ENCODE peak calls at places on chromosomes 7 and 10, in five cellular contexts. T is IMR-90, X is breast epithelium, K is cardiac muscle cell, W is PC-9. L is an unnamed sample.

GRCh38 chr10:5760462-5760861 is 52.8 kb downstream of the GDI2 start:
- DNase-seq in W (no peak), T (no peak), X (no peak), K (peak; percentile 15), L (no peak)

GRCh38 chr7:12281026-12281425 is 69.9 kb downstream of the TMEM106B start:
- DNase-seq in T (peak; percentile 5), X (no peak), K (no peak), W (no peak), L (no peak)

GRCh38 chr7:69775231-69775771 is 177.0 kb downstream of the AUTS2 start:
- DNase-seq in T (no peak), K (peak; percentile 35), X (no peak), W (peak; percentile 42), L (no peak)

GRCh38 chr10:71765176-71765906 is 8.0 kb downstream of the VSIR start:
- DNase-seq in K (peak; percentile 60), W (peak; percentile 82), X (no peak), T (peak; percentile 30), L (no peak)

GRCh38 chr7:8724080-8724718 is 290.8 kb downstream of the NXPH1 start:
- DNase-seq in X (no peak), K (no peak), W (no peak), T (no peak), L (no peak)

GRCh38 chr7:26633557-26633956 is 230.8 kb downstream of the SKAP2 start:
- DNase-seq in W (peak; percentile 52), T (no peak), K (no peak), X (no peak), L (no peak)

GRCh38 chr7:141906285-141906684 is 9.9 kb upstream of the OR9A4 start:
- DNase-seq in W (no peak), K (no peak), X (no peak), T (no peak), L (no peak)

GRCh38 chr7:37065779-37066271 is 341.5 kb upstream of the AOAH start:
- DNase-seq in T (peak; percentile 44), W (no peak), K (peak; percentile 41), X (no peak), L (no peak)

GRCh38 chr7:25060487-25061055 is 64.5 kb downstream of the CYCS start:
- DNase-seq in X (no peak), T (no peak), W (no peak), K (no peak), L (no peak)

GRCh38 chr10:70478191-70479160 is at the start of gene PALD1:
- DNase-seq in X (peak; percentile 43), W (peak; percentile 53), T (no peak), K (peak; percentile 39), L (no peak)

GRCh38 chr10:75926763-75927162 is 495.3 kb downstream of the LRMDA start:
- DNase-seq in X (no peak), K (peak; percentile 77), T (peak; percentile 19), W (peak; percentile 38), L (no peak)

GRCh38 chr10:72204296-72204695 is 11.5 kb upstream of the ANAPC16 start:
- DNase-seq in X (no peak), K (peak; percentile 4), W (no peak), T (no peak), L (no peak)

GRCh38 chr7:132575336-132575986 is 809 bp downstream of the PLXNA4 start:
- DNase-seq in X (no peak), K (peak; percentile 78), W (no peak), T (peak; percentile 18), L (no peak)

GRCh38 chr7:101162551-101163280 is 2.7 kb downstream of the VGF start:
- DNase-seq in X (no peak), K (peak; percentile 62), T (peak; percentile 50), W (peak; percentile 52), L (no peak)

GRCh38 chr7:150959739-150960734 is 18.1 kb downstream of the KCNH2 start:
- DNase-seq in T (no peak), W (no peak), X (no peak), K (peak; percentile 81), L (no peak)

GRCh38 chr10:17001297-17001744 is 128.3 kb downstream of the CUBN start:
- DNase-seq in W (no peak), K (no peak), T (no peak), X (no peak), L (no peak)

GRCh38 chr7:131649879-131650278 is 93.5 kb upstream of the PODXL start:
- DNase-seq in X (no peak), T (no peak), K (no peak), W (no peak), L (no peak)

GRCh38 chr7:128235469-128235868 is 5.6 kb upstream of the LEP start:
- DNase-seq in K (no peak), X (no peak), W (no peak), T (no peak), L (no peak)

GRCh38 chr7:28041508-28042314 is 138.9 kb downstream of the JAZF1 start:
- DNase-seq in X (no peak), K (peak; percentile 54), W (peak; percentile 96), T (peak; percentile 90), L (no peak)

GRCh38 chr7:7911756-7912155 is 56.8 kb upstream of the GLCCI1 start:
- DNase-seq in T (no peak), K (no peak), X (no peak), W (peak; percentile 63), L (no peak)

GRCh38 chr10:55629792-55630490 is 731.1 kb downstream of the ZWINT start:
- DNase-seq in X (no peak), K (peak; percentile 47), T (peak; percentile 4), W (no peak), L (peak; percentile 45)

GRCh38 chr10:22715290-22715625 is 880 bp upstream of the PIP4K2A start:
- DNase-seq in T (no peak), X (no peak), K (no peak), W (no peak), L (no peak)

DNA sequence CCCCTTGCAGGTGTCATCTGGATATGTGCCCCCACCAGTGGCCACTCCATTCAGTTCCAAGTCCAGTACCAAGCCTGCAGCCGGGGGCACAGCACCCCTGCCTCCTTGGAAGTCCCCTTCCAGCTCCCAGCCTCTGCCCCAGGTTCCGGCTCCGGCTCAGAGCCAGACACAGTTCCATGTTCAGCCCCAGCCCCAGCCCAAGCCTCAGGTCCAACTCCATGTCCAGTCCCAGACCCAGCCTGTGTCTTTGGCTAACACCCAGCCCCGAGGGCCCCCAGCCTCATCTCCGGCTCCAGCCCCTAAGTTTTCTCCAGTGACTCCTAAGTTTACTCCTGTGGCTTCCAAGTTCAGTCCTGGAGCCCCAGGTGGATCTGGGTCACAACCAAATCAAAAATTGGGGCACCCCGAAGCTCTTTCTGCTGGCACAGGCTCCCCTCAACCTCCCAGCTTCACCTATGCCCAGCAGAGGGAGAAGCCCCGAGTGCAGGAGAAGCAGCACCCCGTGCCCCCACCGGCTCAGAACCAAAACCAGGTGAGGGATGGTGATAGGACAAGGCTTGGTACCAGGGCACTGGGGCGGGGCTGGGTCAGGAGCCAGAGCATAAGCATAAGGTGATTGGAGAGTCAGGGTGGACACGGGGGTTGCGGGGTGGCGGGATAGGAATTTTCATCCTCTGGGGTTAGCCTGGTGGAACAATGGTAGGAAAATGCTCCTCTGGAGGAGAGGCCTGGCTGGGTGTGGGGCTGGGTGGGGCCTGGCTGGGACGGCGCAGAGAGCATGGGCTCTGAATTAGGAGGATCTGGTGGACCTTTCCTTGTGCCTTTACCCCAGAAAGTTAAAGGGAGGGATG is 1.9 kb downstream of the ZYX start:
- DNase-seq in K (peak; percentile 17), W (no peak), T (no peak), X (no peak), L (no peak)
- H3K4me3 ChIP-seq in K (no peak overlapping the region), W (peak overlapping the region; percentile 74), T (peak overlapping the region; percentile 68), X (peak overlapping the region; percentile 94), L (peak overlapping the region; percentile 91)

DNA sequence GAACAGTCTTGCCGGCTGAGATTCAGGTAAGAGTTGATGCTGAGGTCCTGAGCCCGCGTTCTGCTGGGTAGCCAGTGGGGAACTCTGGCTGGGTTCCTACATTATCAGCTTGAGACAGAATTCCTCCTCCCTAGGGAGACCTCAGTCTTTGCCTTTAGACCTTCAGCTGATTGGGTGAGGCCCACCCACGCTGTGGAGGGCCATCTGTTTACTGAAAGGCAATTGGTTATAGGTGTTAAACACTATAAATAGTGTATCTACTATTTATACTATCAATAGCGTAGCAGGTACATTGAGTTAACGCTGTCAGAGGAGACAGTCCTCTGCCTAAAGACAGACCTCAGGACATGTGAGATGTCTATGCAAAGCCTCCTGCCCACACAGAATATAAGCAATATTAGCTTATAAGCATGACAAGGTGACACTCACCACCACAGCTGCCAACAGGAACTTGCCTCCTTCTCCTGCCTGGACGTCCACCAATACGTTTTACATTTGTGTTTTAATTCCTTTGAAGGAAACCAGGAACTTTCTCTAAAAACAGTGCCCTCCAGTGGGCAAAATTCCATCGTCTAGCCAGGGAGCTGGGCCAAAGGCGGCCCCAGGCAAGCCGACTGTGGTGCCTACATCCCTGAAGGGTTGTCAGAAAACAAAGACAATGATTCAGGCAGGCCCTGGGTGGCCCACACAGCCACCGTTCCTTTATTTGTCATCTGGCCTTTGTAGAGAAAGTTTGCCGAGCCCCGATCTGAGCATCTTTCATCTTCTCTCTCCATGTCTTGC is 58.8 kb downstream of the INSIG1 start:
- DNase-seq in K (no peak), T (no peak), X (no peak), W (no peak), L (no peak)
- TF ChIP-seq CTCF in K (peak; percentile 27), T (peak; percentile 17), X (no peak), W (peak; percentile 68), L (peak; percentile 50)

DNA sequence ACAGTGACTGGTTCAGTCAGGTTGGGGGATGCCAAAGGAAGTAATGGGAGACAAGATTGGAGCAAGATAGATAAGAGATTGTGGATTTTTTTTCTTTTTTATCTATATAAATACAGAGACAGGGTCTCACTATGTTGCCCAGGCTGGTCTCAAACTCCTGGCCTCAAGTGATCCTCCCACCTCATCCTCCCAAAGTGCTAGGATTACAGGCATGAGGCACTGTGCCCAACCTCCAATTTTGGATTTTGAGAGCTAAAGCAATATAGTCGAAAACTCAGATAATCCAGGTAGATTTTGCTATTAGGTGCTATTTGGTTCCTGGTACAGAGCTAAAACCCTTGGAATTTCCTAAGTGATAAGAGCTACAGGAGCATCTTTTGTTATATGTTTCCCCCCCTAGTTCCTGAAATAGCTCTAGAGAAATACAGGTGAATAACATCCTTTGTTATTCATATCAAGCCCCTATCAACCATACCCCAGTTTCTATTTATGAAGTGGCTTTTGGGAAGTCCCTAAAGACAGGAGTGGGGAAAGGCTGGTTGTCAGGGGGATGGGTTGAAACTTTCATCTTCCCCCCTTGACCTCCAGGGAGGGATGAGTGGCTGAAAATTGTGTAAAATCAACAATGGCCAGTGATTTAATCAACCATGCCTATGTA is 151.2 kb downstream of the CFTR start:
- DNase-seq in W (no peak), T (no peak), K (no peak), X (no peak), L (no peak)
- H3K4me1 ChIP-seq in W (no peaks in the 10 kb centered on the region), T (no peaks in the 10 kb centered on the region), K (no peaks in the 10 kb centered on the region), X (no peaks in the 10 kb centered on the region), L (no peaks in the 10 kb centered on the region)

GRCh38 chr7:105352018-105352612 is 36.6 kb downstream of the SRPK2 start:
- DNase-seq in T (peak; percentile 82), X (peak; percentile 42), K (peak; percentile 98), W (no peak), L (no peak)
- H3K4me3 ChIP-seq in T (peak overlapping the region; percentile 27), X (no peak overlapping the region), K (no peak overlapping the region), W (no peak overlapping the region), L (no peak overlapping the region)